ENCODE peak calls at places on chromosomes 11 and 22, in ten cellular contexts. O is thoracic aorta; C is stomach; M is right lobe of liver; T is lung; G is lower lobe of right lung; X is iPS DF 6.9; A is dorsolateral prefrontal cortex; L is Peyer's patch; J is effector memory CD4-positive, alpha-beta T cell. D is an unnamed sample.

GRCh38 chr22:26168934-26169311 is 339 bp upstream of the SEZ6L start:
- DNase-seq in O (no peak), C (no peak), M (no peak), T (no peak), G (no peak), X (no peak), A (peak), L (no peak), J (no peak), D (no peak)

GRCh38 chr22:20550851-20551744 is 43.7 kb downstream of the MED15 start:
- DNase-seq in O (no peak), C (no peak), M (no peak), T (no peak), G (no peak), X (no peak), A (peak), L (peak), J (peak), D (no peak)

GRCh38 chr22:21978564-21979386 is 3.8 kb downstream of the TOP3B start:
- DNase-seq in O (no peak), C (no peak), M (peak), T (no peak), G (no peak), X (no peak), A (no peak), L (no peak), J (no peak), D (no peak)

GRCh38 chr11:46336781-46337180 is 10.5 kb upstream of the DGKZ start:
- DNase-seq in O (no peak), C (no peak), M (no peak), T (no peak), G (peak), X (no peak), A (no peak), L (no peak), J (no peak), D (no peak)

GRCh38 chr11:34238966-34239365 is 118.8 kb downstream of the ABTB2 start:
- DNase-seq in O (no peak), C (no peak), M (no peak), T (no peak), G (no peak), X (no peak), A (no peak), L (no peak), J (no peak), D (no peak)

GRCh38 chr22:20080776-20081654 is 974 bp downstream of the DGCR8 start:
- DNase-seq in O (no peak), C (no peak), M (no peak), T (no peak), G (peak), X (no peak), A (peak), L (no peak), J (no peak), D (no peak)

GRCh38 chr22:39634530-39635399 is 64.2 kb downstream of the CACNA1I start:
- DNase-seq in O (no peak), C (peak), M (no peak), T (no peak), G (no peak), X (no peak), A (peak), L (no peak), J (no peak), D (no peak)

GRCh38 chr11:58726594-58727414 is 4.9 kb downstream of the GLYAT start:
- DNase-seq in O (no peak), C (no peak), M (no peak), T (no peak), G (no peak), X (no peak), A (no peak), L (no peak), J (no peak), D (no peak)

GRCh38 chr11:6925636-6926207 is 504 bp upstream of the ZNF215 start:
- DNase-seq in O (no peak), C (no peak), M (no peak), T (no peak), G (no peak), X (no peak), A (peak), L (no peak), J (no peak), D (no peak)

GRCh38 chr11:2293396-2294339 is 8.1 kb downstream of the C11orf21 start:
- DNase-seq in O (no peak), C (peak), M (peak), T (no peak), G (peak), X (no peak), A (no peak), L (no peak), J (no peak), D (no peak)

GRCh38 chr22:38798496-38798895 is 4.6 kb upstream of the DNAL4 start:
- DNase-seq in O (no peak), C (no peak), M (no peak), T (no peak), G (no peak), X (no peak), A (no peak), L (no peak), J (no peak), D (no peak)

GRCh38 chr11:63683133-63683991 is 2.1 kb downstream of the RTN3 start:
- DNase-seq in O (no peak), C (no peak), M (no peak), T (no peak), G (no peak), X (no peak), A (no peak), L (no peak), J (no peak), D (no peak)

GRCh38 chr11:19087658-19088057 is 27.1 kb upstream of the MRGPRX2 start:
- DNase-seq in O (no peak), C (no peak), M (no peak), T (no peak), G (no peak), X (no peak), A (no peak), L (no peak), J (no peak), D (no peak)

GRCh38 chr11:95512177-95512576 is 277.4 kb downstream of the FAM76B start:
- DNase-seq in O (peak), C (no peak), M (no peak), T (peak), G (no peak), X (no peak), A (no peak), L (no peak), J (no peak), D (no peak)

GRCh38 chr11:92269841-92270240 is 45.2 kb downstream of the FAT3 start:
- DNase-seq in O (no peak), C (no peak), M (no peak), T (no peak), G (no peak), X (no peak), A (no peak), L (no peak), J (no peak), D (no peak)

GRCh38 chr11:61254403-61255025 is 13.5 kb downstream of the PGA5 start:
- DNase-seq in O (no peak), C (peak), M (peak), T (peak), G (peak), X (peak), A (no peak), L (peak), J (peak), D (peak)

GRCh38 chr11:118168316-118168715 is 8.1 kb downstream of the SCN2B start:
- DNase-seq in O (no peak), C (no peak), M (peak), T (no peak), G (no peak), X (no peak), A (no peak), L (no peak), J (no peak), D (no peak)

GRCh38 chr11:70788247-70789022 is 390.1 kb downstream of the CTTN start:
- DNase-seq in O (no peak), C (no peak), M (no peak), T (no peak), G (no peak), X (no peak), A (peak), L (no peak), J (no peak), D (no peak)

GRCh38 chr11:32893947-32894827 is 1.6 kb downstream of the QSER1 start:
- DNase-seq in O (no peak), C (no peak), M (no peak), T (no peak), G (no peak), X (no peak), A (peak), L (no peak), J (no peak), D (peak)

GRCh38 chr11:106624377-106624776 is 393.9 kb downstream of the GUCY1A2 start:
- DNase-seq in O (no peak), C (no peak), M (no peak), T (no peak), G (no peak), X (no peak), A (no peak), L (no peak), J (no peak), D (no peak)

GRCh38 chr22:36415415-36416168 is 27.8 kb upstream of the MYH9 start:
- DNase-seq in O (no peak), C (no peak), M (no peak), T (no peak), G (no peak), X (no peak), A (no peak), L (no peak), J (no peak), D (no peak)

GRCh38 chr11:115334932-115335788 is 169.1 kb downstream of the CADM1 start:
- DNase-seq in O (no peak), C (no peak), M (no peak), T (no peak), G (no peak), X (no peak), A (no peak), L (no peak), J (no peak), D (no peak)

GRCh38 chr11:76152086-76152658 is 54.1 kb downstream of the WNT11 start:
- DNase-seq in O (peak), C (peak), M (peak), T (peak), G (peak), X (peak), A (peak), L (peak), J (peak), D (peak)

GRCh38 chr11:35077709-35078695 is 61.0 kb upstream of the CD44 start:
- DNase-seq in O (no peak), C (no peak), M (no peak), T (no peak), G (no peak), X (no peak), A (no peak), L (peak), J (peak), D (no peak)

GRCh38 chr11:132111341-132111740 is 740.9 kb downstream of the NTM start:
- DNase-seq in O (no peak), C (no peak), M (no peak), T (no peak), G (no peak), X (no peak), A (no peak), L (no peak), J (no peak), D (no peak)

GRCh38 chr11:87871071-87871470 is 304.2 kb downstream of the RAB38 start:
- DNase-seq in O (no peak), C (no peak), M (no peak), T (no peak), G (no peak), X (no peak), A (no peak), L (no peak), J (no peak), D (no peak)

GRCh38 chr11:75633409-75634011 is 35.3 kb downstream of the MAP6 start:
- DNase-seq in O (no peak), C (no peak), M (no peak), T (no peak), G (no peak), X (no peak), A (no peak), L (no peak), J (no peak), D (no peak)

GRCh38 chr22:37655252-37655563 is 3.3 kb upstream of the PDXP start:
- DNase-seq in O (no peak), C (no peak), M (no peak), T (no peak), G (no peak), X (no peak), A (no peak), L (no peak), J (no peak), D (no peak)

GRCh38 chr11:71200761-71201160 is 51.6 kb downstream of the SHANK2 start:
- DNase-seq in O (no peak), C (no peak), M (no peak), T (no peak), G (peak), X (no peak), A (no peak), L (no peak), J (no peak), D (no peak)

GRCh38 chr11:117823294-117823940 is 1.1 kb downstream of the FXYD2 start:
- DNase-seq in O (no peak), C (no peak), M (peak), T (no peak), G (no peak), X (no peak), A (no peak), L (no peak), J (no peak), D (no peak)

GRCh38 chr22:29002603-29003002 is 59.0 kb downstream of the C22orf31 start:
- DNase-seq in O (no peak), C (peak), M (no peak), T (no peak), G (no peak), X (no peak), A (no peak), L (no peak), J (no peak), D (no peak)

GRCh38 chr11:16792426-16792825 is 54.0 kb downstream of the C11orf58 start:
- DNase-seq in O (no peak), C (no peak), M (no peak), T (no peak), G (no peak), X (no peak), A (no peak), L (no peak), J (no peak), D (no peak)

GRCh38 chr11:46450846-46451470 is 59.4 kb upstream of the CHRM4 start:
- DNase-seq in O (no peak), C (no peak), M (no peak), T (no peak), G (no peak), X (no peak), A (no peak), L (no peak), J (no peak), D (no peak)

GRCh38 chr11:131875611-131876010 is 505.2 kb downstream of the NTM start:
- DNase-seq in O (no peak), C (no peak), M (no peak), T (no peak), G (no peak), X (no peak), A (no peak), L (no peak), J (no peak), D (no peak)

GRCh38 chr22:22811016-22812009 is 76.3 kb upstream of the IGLL5 start:
- DNase-seq in O (no peak), C (no peak), M (no peak), T (peak), G (no peak), X (no peak), A (no peak), L (no peak), J (no peak), D (no peak)

GRCh38 chr11:84437129-84438123 is 1151.3 kb upstream of the CCDC90B start:
- DNase-seq in O (no peak), C (peak), M (no peak), T (no peak), G (peak), X (peak), A (peak), L (peak), J (no peak), D (no peak)

GRCh38 chr22:27252282-27253049 is 549.1 kb downstream of the MN1 start:
- DNase-seq in O (no peak), C (no peak), M (no peak), T (no peak), G (no peak), X (no peak), A (no peak), L (no peak), J (no peak), D (no peak)

GRCh38 chr22:40076702-40077645 is 82.2 kb downstream of the FAM83F start:
- DNase-seq in O (no peak), C (no peak), M (no peak), T (no peak), G (no peak), X (no peak), A (no peak), L (no peak), J (no peak), D (no peak)

GRCh38 chr11:115576606-115577005 is 72.4 kb upstream of the CADM1 start:
- DNase-seq in O (no peak), C (no peak), M (no peak), T (no peak), G (no peak), X (no peak), A (no peak), L (no peak), J (no peak), D (no peak)

DNA sequence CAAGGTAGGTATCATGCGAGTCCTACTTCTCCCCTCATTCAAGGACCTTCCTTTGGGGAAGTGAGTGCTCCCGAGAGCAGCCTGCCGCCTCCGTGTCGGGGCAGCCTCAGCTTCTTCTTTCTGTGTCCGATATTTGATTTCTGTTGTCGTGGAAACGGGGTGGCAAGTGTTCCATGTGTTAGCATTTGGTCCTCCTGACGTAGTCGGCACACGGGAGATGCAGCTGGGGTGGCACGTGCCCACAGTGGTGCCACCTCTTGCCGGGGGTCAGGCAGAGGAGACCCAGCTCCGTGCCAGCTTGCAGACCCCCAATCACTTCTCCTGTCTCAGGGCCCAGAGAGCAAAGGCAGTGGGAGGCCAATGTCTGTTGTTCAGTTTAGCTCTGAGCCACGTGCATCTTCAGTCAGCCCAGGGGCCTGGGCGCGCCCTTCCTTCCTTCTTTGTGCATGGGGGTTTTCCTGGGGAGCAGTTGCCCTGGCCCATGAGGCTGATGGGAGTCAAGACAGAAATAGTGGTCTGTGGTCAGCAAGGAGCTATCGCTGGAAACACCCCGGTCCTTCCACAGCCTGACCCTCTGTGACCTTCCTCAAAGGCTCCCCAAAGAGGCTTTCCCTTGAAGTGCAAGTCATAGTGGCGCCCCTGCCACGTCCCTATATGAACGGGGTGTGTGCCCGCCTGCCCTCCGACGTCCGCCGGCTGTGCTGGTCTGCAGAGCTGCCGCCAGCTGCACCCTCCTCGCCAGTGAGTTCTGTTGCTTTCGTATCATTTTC is 44.5 kb downstream of the PARVB start:
- DNase-seq in O (no peak), C (no peak), M (no peak), T (peak), G (peak), X (no peak), A (no peak), L (peak), J (no peak), D (no peak)
- H3K27ac ChIP-seq in O (no peak), C (no peak), M (no peak), T (peak), G (peak), X (no peak), A (no peak), L (no peak), J (no peak), D (no peak)

GRCh38 chr11:123640677-123641494 is 13.5 kb downstream of the SCN3B start:
- DNase-seq in O (no peak), C (peak), M (no peak), T (peak), G (no peak), X (peak), A (peak), L (no peak), J (no peak), D (no peak)
- H3K27ac ChIP-seq in O (no peak), C (no peak), M (no peak), T (no peak), G (no peak), X (no peak), A (no peak), L (no peak), J (no peak), D (no peak)

DNA sequence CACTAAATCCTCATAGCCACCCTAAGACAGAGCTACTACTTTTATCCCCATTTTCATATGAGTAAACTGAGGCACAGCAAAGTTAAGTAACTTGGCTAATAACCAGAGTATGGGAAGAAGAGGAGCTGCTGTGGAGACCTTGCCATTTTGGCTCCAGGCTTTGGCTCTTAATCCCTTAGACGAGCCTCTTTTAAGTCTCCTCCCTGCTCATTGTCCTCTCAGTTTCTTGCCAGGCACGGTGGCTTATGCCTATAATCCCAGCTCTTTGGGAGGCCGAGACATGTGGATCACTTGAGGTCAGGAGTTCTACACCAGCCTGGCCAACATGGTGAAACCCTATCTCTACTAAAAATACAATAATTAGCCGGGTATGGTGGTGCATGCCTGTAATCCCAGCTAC is 78.6 kb downstream of the PRR5L start:
- DNase-seq in O (no peak), C (no peak), M (no peak), T (no peak), G (no peak), X (no peak), A (no peak), L (no peak), J (no peak), D (no peak)
- H3K27ac ChIP-seq in O (no peak), C (no peak), M (no peak), T (no peak), G (no peak), X (no peak), A (peak), L (no peak), J (no peak), D (no peak)

DNA sequence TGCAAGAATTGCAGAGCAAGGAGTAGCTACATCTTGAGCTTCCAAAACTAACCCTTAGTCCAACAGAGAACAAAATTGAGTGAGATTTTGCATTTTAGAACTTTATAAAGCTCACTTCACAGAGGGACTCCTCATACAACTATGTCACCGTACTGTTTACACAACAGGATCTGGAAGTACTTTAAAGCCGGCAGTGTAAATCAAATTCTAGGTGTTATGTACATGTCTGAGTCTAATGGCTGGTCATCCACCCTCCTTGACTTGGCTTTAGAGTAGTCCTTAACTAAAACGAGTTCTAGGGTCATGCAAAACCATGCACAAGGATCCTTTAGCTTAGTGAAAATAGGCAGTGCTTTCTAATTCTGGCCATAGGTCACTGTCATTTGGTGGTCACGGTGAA is 23.5 kb downstream of the IRAG1 start:
- DNase-seq in O (no peak), C (no peak), M (no peak), T (no peak), G (no peak), X (no peak), A (no peak), L (no peak), J (no peak), D (no peak)
- H3K27ac ChIP-seq in O (peak), C (no peak), M (no peak), T (no peak), G (no peak), X (no peak), A (no peak), L (no peak), J (no peak), D (no peak)

GRCh38 chr22:46046299-46046685 is 69.3 kb upstream of the WNT7B start:
- DNase-seq in O (no peak), C (no peak), M (peak), T (no peak), G (peak), X (no peak), A (no peak), L (no peak), J (no peak), D (no peak)

GRCh38 chr22:46044718-46045458 is 67.9 kb upstream of the WNT7B start:
- DNase-seq in O (no peak), C (peak), M (peak), T (no peak), G (peak), X (no peak), A (peak), L (peak), J (peak), D (no peak)

GRCh38 chr22:46047841-46048595 is 71.1 kb upstream of the WNT7B start:
- DNase-seq in O (no peak), C (peak), M (peak), T (no peak), G (peak), X (no peak), A (no peak), L (no peak), J (no peak), D (no peak)

GRCh38 chr22:46045459-46046298 is 68.7 kb upstream of the WNT7B start:
- DNase-seq in O (no peak), C (peak), M (peak), T (no peak), G (peak), X (no peak), A (peak), L (no peak), J (no peak), D (no peak)

GRCh38 chr22:46047226-46047625 is 70.3 kb upstream of the WNT7B start:
- DNase-seq in O (no peak), C (peak), M (peak), T (no peak), G (peak), X (no peak), A (no peak), L (no peak), J (no peak), D (no peak)
- H3K27ac ChIP-seq in O (peak), C (peak), M (no peak), T (no peak), G (peak), X (no peak), A (peak), L (peak), J (no peak), D (peak)